ENCODE peak calls at places on chromosome 13, in five cellular contexts. T is activated T-helper 1 cell treated with anti-CD3 and anti-CD28 coated beads, Interleukin-2, amount 50 U/mL, for 16 hours; G is stimulated activated CD8-positive, alpha-beta memory T cell treated with anti-CD3 and anti-CD28 coated beads, Interleukin-15, amount 100 ng/mL, for 48 hours; F is hypothalamus; J is GM12865. I is an unnamed sample.
A peak's percentile ranks its signal among the peaks of the same experiment; 100 is the strongest.

GRCh38 chr13:36918246-36919060 is 1.6 kb downstream of the SMAD9 start:
- DNase-seq in T (no peak), G (no peak), F (no peak), J (peak; percentile 5), I (no peak)

GRCh38 chr13:29511980-29512379 is 83.5 kb downstream of the SLC7A1 start:
- DNase-seq in T (no peak), G (no peak), F (no peak), J (no peak), I (no peak)

GRCh38 chr13:105272660-105273631 is 1262.5 kb downstream of the EFNB2 start:
- DNase-seq in T (no peak), G (no peak), F (no peak), J (peak; percentile 4), I (no peak)

GRCh38 chr13:110006304-110006703 is 219.9 kb upstream of the IRS2 start:
- DNase-seq in T (no peak), G (no peak), F (no peak), J (no peak), I (no peak)

GRCh38 chr13:44231786-44232516 is 141.7 kb upstream of the SERP2 start:
- DNase-seq in T (no peak), G (no peak), F (no peak), J (no peak), I (no peak)

GRCh38 chr13:112957295-112957677 is 11.7 kb upstream of the MCF2L start:
- DNase-seq in T (no peak), G (no peak), F (no peak), J (no peak), I (no peak)

GRCh38 chr13:82739881-82740280 is 1142.4 kb downstream of the SLITRK1 start:
- DNase-seq in T (no peak), G (no peak), F (no peak), J (no peak), I (no peak)

GRCh38 chr13:110485604-110486003 is 75.9 kb downstream of the RAB20 start:
- DNase-seq in T (no peak), G (no peak), F (no peak), J (no peak), I (no peak)

GRCh38 chr13:99909836-99910619 is 61.5 kb downstream of the ZIC5 start:
- DNase-seq in T (no peak), G (no peak), F (no peak), J (no peak), I (no peak)

GRCh38 chr13:81480634-81481033 is 1139.7 kb upstream of the SPRY2 start:
- DNase-seq in T (no peak), G (no peak), F (no peak), J (no peak), I (no peak)

GRCh38 chr13:109628251-109628699 is 158.1 kb downstream of the IRS2 start:
- DNase-seq in T (no peak), G (no peak), F (no peak), J (no peak), I (no peak)

GRCh38 chr13:99320693-99321481 is 13.7 kb upstream of the GPR183 start:
- DNase-seq in T (no peak), G (no peak), F (no peak), J (no peak), I (no peak)

GRCh38 chr13:78659450-78660110 is 625 bp upstream of the OBI1 start:
- DNase-seq in T (no peak), G (no peak), F (no peak), J (peak; percentile 2), I (no peak)

GRCh38 chr13:109330941-109331340 is 455.4 kb downstream of the IRS2 start:
- DNase-seq in T (no peak), G (no peak), F (no peak), J (no peak), I (no peak)

GRCh38 chr13:42680748-42681147 is 100.6 kb upstream of the FAM216B start:
- DNase-seq in T (no peak), G (no peak), F (no peak), J (no peak), I (no peak)

GRCh38 chr13:99442273-99442895 is 58.9 kb upstream of the TM9SF2 start:
- DNase-seq in T (no peak), G (no peak), F (no peak), J (peak; percentile 68), I (peak; percentile 22)

GRCh38 chr13:106391271-106391670 is 144.2 kb downstream of the EFNB2 start:
- DNase-seq in T (no peak), G (no peak), F (no peak), J (no peak), I (no peak)

GRCh38 chr13:113669871-113670341 is 2.9 kb downstream of the GRK1 start:
- DNase-seq in T (no peak), G (no peak), F (no peak), J (no peak), I (no peak)

GRCh38 chr13:35471466-35472307 is 4.8 kb downstream of the MAB21L1 start:
- DNase-seq in T (no peak), G (no peak), F (no peak), J (no peak), I (no peak)

GRCh38 chr13:24033527-24034302 is 126.8 kb upstream of the SPATA13 start:
- DNase-seq in T (no peak), G (no peak), F (no peak), J (no peak), I (no peak)

GRCh38 chr13:75715598-75716523 is 79.7 kb downstream of the LMO7 start:
- DNase-seq in T (no peak), G (no peak), F (no peak), J (peak; percentile 65), I (no peak)

GRCh38 chr13:34793301-34793700 is 148.8 kb upstream of the NBEA start:
- DNase-seq in T (no peak), G (no peak), F (no peak), J (no peak), I (no peak)

GRCh38 chr13:30679483-30680330 is 55.6 kb upstream of the ALOX5AP start:
- DNase-seq in T (no peak), G (no peak), F (no peak), J (peak; percentile 51), I (peak; percentile 14)

GRCh38 chr13:20869540-20869939 is 33.0 kb downstream of the XPO4 start:
- DNase-seq in T (no peak), G (no peak), F (no peak), J (no peak), I (no peak)

GRCh38 chr13:94309997-94310842 is 169.3 kb downstream of the DCT start:
- DNase-seq in T (no peak), G (no peak), F (no peak), J (no peak), I (no peak)

GRCh38 chr13:104816716-104817115 is 1718.7 kb downstream of the EFNB2 start:
- DNase-seq in T (no peak), G (no peak), F (no peak), J (no peak), I (no peak)

GRCh38 chr13:26255717-26256277 is 1.9 kb downstream of the CDK8 start:
- DNase-seq in T (no peak), G (no peak), F (no peak), J (peak; percentile 14), I (no peak)

GRCh38 chr13:109479991-109480696 is 306.2 kb downstream of the IRS2 start:
- DNase-seq in T (no peak), G (no peak), F (no peak), J (no peak), I (no peak)

GRCh38 chr13:100620792-100621191 is 32.2 kb upstream of the GGACT start:
- DNase-seq in T (no peak), G (no peak), F (no peak), J (no peak), I (no peak)

GRCh38 chr13:62767473-62767872 is 1351.8 kb upstream of the PCDH20 start:
- DNase-seq in T (no peak), G (no peak), F (no peak), J (no peak), I (no peak)

GRCh38 chr13:80001510-80001842 is 339.4 kb downstream of the SPRY2 start:
- DNase-seq in T (no peak), G (no peak), F (no peak), J (no peak), I (no peak)

I was measured in caudate nucleus.